ENCODE peak calls at places on chromosomes 5 and 9, in eight cellular contexts. One of them, this sample, is unnamed.

GRCh38 chr5:172973931-172974330 is 9.6 kb upstream of the ATP6V0E1 start:
- DNase-seq in kidney glomerular epithelial cell: no peak
- DNase-seq in RPMI7951: no peak
- DNase-seq in substantia nigra: no peak
- DNase-seq in A172: no peak
- DNase-seq in epithelial cell of prostate: no peak
- DNase-seq in frontal cortex: no peak
- DNase-seq in HepG2: no peak
- DNase-seq in this sample: no peak

GRCh38 chr5:102678267-102679058 is 76.6 kb upstream of the PAM start:
- DNase-seq in RPMI7951: peak
- DNase-seq in HepG2: no peak
- DNase-seq in kidney glomerular epithelial cell: peak
- DNase-seq in frontal cortex: no peak
- DNase-seq in substantia nigra: no peak
- DNase-seq in epithelial cell of prostate: no peak
- DNase-seq in A172: peak
- DNase-seq in this sample: no peak

GRCh38 chr5:125059255-125060050 is 313.0 kb upstream of the ZNF608 start:
- DNase-seq in substantia nigra: no peak
- DNase-seq in RPMI7951: peak
- DNase-seq in epithelial cell of prostate: no peak
- DNase-seq in A172: no peak
- DNase-seq in HepG2: no peak
- DNase-seq in kidney glomerular epithelial cell: peak
- DNase-seq in frontal cortex: no peak
- DNase-seq in this sample: no peak

GRCh38 chr5:107670028-107670926 is 460 bp downstream of the EFNA5 start:
- DNase-seq in epithelial cell of prostate: no peak
- DNase-seq in substantia nigra: no peak
- DNase-seq in frontal cortex: no peak
- DNase-seq in HepG2: no peak
- DNase-seq in A172: peak
- DNase-seq in kidney glomerular epithelial cell: no peak
- DNase-seq in RPMI7951: peak
- DNase-seq in this sample: no peak

GRCh38 chr5:55218966-55219365 is 8.1 kb downstream of the MCIDAS start:
- DNase-seq in HepG2: no peak
- DNase-seq in A172: no peak
- DNase-seq in substantia nigra: no peak
- DNase-seq in RPMI7951: no peak
- DNase-seq in kidney glomerular epithelial cell: no peak
- DNase-seq in frontal cortex: no peak
- DNase-seq in epithelial cell of prostate: peak
- DNase-seq in this sample: no peak

GRCh38 chr9:129611302-129611800 is 9.6 kb downstream of the C9orf50 start:
- DNase-seq in kidney glomerular epithelial cell: no peak
- DNase-seq in A172: no peak
- DNase-seq in frontal cortex: no peak
- DNase-seq in epithelial cell of prostate: no peak
- DNase-seq in RPMI7951: no peak
- DNase-seq in HepG2: no peak
- DNase-seq in substantia nigra: no peak
- DNase-seq in this sample: no peak

GRCh38 chr5:50745221-50745620 is 78.8 kb downstream of the PARP8 start:
- DNase-seq in epithelial cell of prostate: no peak
- DNase-seq in frontal cortex: no peak
- DNase-seq in RPMI7951: no peak
- DNase-seq in A172: no peak
- DNase-seq in kidney glomerular epithelial cell: no peak
- DNase-seq in HepG2: no peak
- DNase-seq in substantia nigra: no peak
- DNase-seq in this sample: no peak

GRCh38 chr5:109413463-109413862 is 3.7 kb upstream of the PJA2 start:
- DNase-seq in frontal cortex: no peak
- DNase-seq in substantia nigra: no peak
- DNase-seq in RPMI7951: peak
- DNase-seq in epithelial cell of prostate: no peak
- DNase-seq in kidney glomerular epithelial cell: peak
- DNase-seq in HepG2: peak
- DNase-seq in A172: peak
- DNase-seq in this sample: no peak

GRCh38 chr9:93893194-93893593 is 62.0 kb downstream of the BARX1 start:
- DNase-seq in kidney glomerular epithelial cell: no peak
- DNase-seq in A172: no peak
- DNase-seq in frontal cortex: no peak
- DNase-seq in HepG2: no peak
- DNase-seq in RPMI7951: no peak
- DNase-seq in epithelial cell of prostate: no peak
- DNase-seq in substantia nigra: no peak
- DNase-seq in this sample: no peak

GRCh38 chr5:6307304-6307703 is 71.0 kb downstream of the MED10 start:
- DNase-seq in HepG2: no peak
- DNase-seq in epithelial cell of prostate: no peak
- DNase-seq in kidney glomerular epithelial cell: no peak
- DNase-seq in RPMI7951: no peak
- DNase-seq in frontal cortex: no peak
- DNase-seq in A172: no peak
- DNase-seq in substantia nigra: no peak
- DNase-seq in this sample: no peak

GRCh38 chr9:108637340-108637739 is 218.4 kb downstream of the ACTL7B start:
- DNase-seq in A172: no peak
- DNase-seq in RPMI7951: no peak
- DNase-seq in HepG2: no peak
- DNase-seq in substantia nigra: no peak
- DNase-seq in epithelial cell of prostate: no peak
- DNase-seq in kidney glomerular epithelial cell: no peak
- DNase-seq in frontal cortex: no peak
- DNase-seq in this sample: no peak

GRCh38 chr9:121902483-121903135 is 190.5 kb downstream of the TTLL11 start:
- DNase-seq in frontal cortex: no peak
- DNase-seq in RPMI7951: peak
- DNase-seq in epithelial cell of prostate: no peak
- DNase-seq in substantia nigra: no peak
- DNase-seq in kidney glomerular epithelial cell: no peak
- DNase-seq in HepG2: no peak
- DNase-seq in A172: peak
- DNase-seq in this sample: no peak

GRCh38 chr5:29122306-29122705 is 2071.2 kb upstream of the CDH6 start:
- DNase-seq in frontal cortex: no peak
- DNase-seq in HepG2: no peak
- DNase-seq in substantia nigra: no peak
- DNase-seq in epithelial cell of prostate: no peak
- DNase-seq in A172: no peak
- DNase-seq in kidney glomerular epithelial cell: no peak
- DNase-seq in RPMI7951: no peak
- DNase-seq in this sample: no peak

GRCh38 chr5:144812770-144813169 is 642.1 kb downstream of the KCTD16 start:
- DNase-seq in frontal cortex: no peak
- DNase-seq in substantia nigra: no peak
- DNase-seq in kidney glomerular epithelial cell: peak
- DNase-seq in epithelial cell of prostate: peak
- DNase-seq in A172: peak
- DNase-seq in RPMI7951: no peak
- DNase-seq in HepG2: no peak
- DNase-seq in this sample: no peak

GRCh38 chr5:109027983-109028607 is 280.4 kb downstream of the FER start:
- DNase-seq in frontal cortex: no peak
- DNase-seq in A172: no peak
- DNase-seq in HepG2: no peak
- DNase-seq in substantia nigra: no peak
- DNase-seq in RPMI7951: no peak
- DNase-seq in kidney glomerular epithelial cell: no peak
- DNase-seq in epithelial cell of prostate: no peak
- DNase-seq in this sample: no peak

GRCh38 chr5:102959055-102959454 is 160.9 kb downstream of the GIN1 start:
- DNase-seq in substantia nigra: no peak
- DNase-seq in frontal cortex: no peak
- DNase-seq in kidney glomerular epithelial cell: peak
- DNase-seq in RPMI7951: peak
- DNase-seq in epithelial cell of prostate: peak
- DNase-seq in A172: peak
- DNase-seq in HepG2: no peak
- DNase-seq in this sample: no peak

GRCh38 chr9:70347046-70347445 is 67.4 kb downstream of the KLF9 start:
- DNase-seq in substantia nigra: no peak
- DNase-seq in epithelial cell of prostate: no peak
- DNase-seq in A172: no peak
- DNase-seq in HepG2: no peak
- DNase-seq in frontal cortex: no peak
- DNase-seq in RPMI7951: no peak
- DNase-seq in kidney glomerular epithelial cell: no peak
- DNase-seq in this sample: no peak

GRCh38 chr5:54742417-54742889 is 224.9 kb downstream of the SNX18 start:
- DNase-seq in HepG2: no peak
- DNase-seq in RPMI7951: peak
- DNase-seq in epithelial cell of prostate: no peak
- DNase-seq in kidney glomerular epithelial cell: peak
- DNase-seq in frontal cortex: no peak
- DNase-seq in substantia nigra: no peak
- DNase-seq in A172: peak
- DNase-seq in this sample: no peak

GRCh38 chr5:150428106-150428876 is 15.6 kb upstream of the CD74 start:
- DNase-seq in RPMI7951: peak
- DNase-seq in substantia nigra: peak
- DNase-seq in A172: no peak
- DNase-seq in frontal cortex: peak
- DNase-seq in kidney glomerular epithelial cell: peak
- DNase-seq in epithelial cell of prostate: no peak
- DNase-seq in HepG2: peak
- DNase-seq in this sample: peak

GRCh38 chr5:126268697-126269315 is 154.4 kb upstream of the GRAMD2B start:
- DNase-seq in frontal cortex: no peak
- DNase-seq in A172: peak
- DNase-seq in HepG2: no peak
- DNase-seq in kidney glomerular epithelial cell: no peak
- DNase-seq in epithelial cell of prostate: no peak
- DNase-seq in substantia nigra: no peak
- DNase-seq in RPMI7951: no peak
- DNase-seq in this sample: no peak

GRCh38 chr5:75668988-75669760 is 48.1 kb downstream of the POC5 start:
- DNase-seq in HepG2: peak
- DNase-seq in kidney glomerular epithelial cell: peak
- DNase-seq in epithelial cell of prostate: no peak
- DNase-seq in A172: peak
- DNase-seq in frontal cortex: no peak
- DNase-seq in RPMI7951: peak
- DNase-seq in substantia nigra: no peak
- DNase-seq in this sample: peak

GRCh38 chr5:25345240-25345771 is 700.5 kb upstream of the CDH10 start:
- DNase-seq in RPMI7951: no peak
- DNase-seq in substantia nigra: no peak
- DNase-seq in frontal cortex: no peak
- DNase-seq in epithelial cell of prostate: no peak
- DNase-seq in kidney glomerular epithelial cell: no peak
- DNase-seq in HepG2: no peak
- DNase-seq in A172: peak
- DNase-seq in this sample: no peak

GRCh38 chr5:134122530-134122929 is 8.0 kb downstream of the TCF7 start:
- DNase-seq in kidney glomerular epithelial cell: no peak
- DNase-seq in RPMI7951: no peak
- DNase-seq in substantia nigra: no peak
- DNase-seq in A172: no peak
- DNase-seq in epithelial cell of prostate: no peak
- DNase-seq in frontal cortex: no peak
- DNase-seq in HepG2: no peak
- DNase-seq in this sample: no peak

This sample was measured in midbrain.